ENCODE peak calls at places on chromosomes 1 and 21, in eight cellular contexts. One of them, this sample, is unnamed.

GRCh38 chr1:9261496-9261895 is 26.9 kb downstream of the H6PD start:
- DNase-seq in vagina: no peak
- DNase-seq in activated naive CD4-positive, alpha-beta T cell: no peak
- DNase-seq in left colon: no peak
- DNase-seq in C1 segment of cervical spinal cord: no peak
- DNase-seq in endothelial cell: no peak
- DNase-seq in HCT116: no peak
- DNase-seq in NCI-H345: no peak
- DNase-seq in this sample: no peak

GRCh38 chr1:18917071-18917799 is 14.9 kb upstream of the ALDH4A1 start:
- DNase-seq in endothelial cell: no peak
- DNase-seq in vagina: no peak
- DNase-seq in NCI-H345: no peak
- DNase-seq in left colon: no peak
- DNase-seq in HCT116: no peak
- DNase-seq in activated naive CD4-positive, alpha-beta T cell: no peak
- DNase-seq in C1 segment of cervical spinal cord: no peak
- DNase-seq in this sample: no peak

GRCh38 chr1:229341811-229342304 is 989 bp downstream of the CCSAP start:
- DNase-seq in HCT116: no peak
- DNase-seq in endothelial cell: no peak
- DNase-seq in C1 segment of cervical spinal cord: peak; percentile 52
- DNase-seq in vagina: no peak
- DNase-seq in activated naive CD4-positive, alpha-beta T cell: no peak
- DNase-seq in NCI-H345: peak; percentile 59
- DNase-seq in left colon: no peak
- DNase-seq in this sample: no peak

GRCh38 chr21:15233611-15234010 is 168.8 kb upstream of the NRIP1 start:
- DNase-seq in endothelial cell: no peak
- DNase-seq in HCT116: no peak
- DNase-seq in C1 segment of cervical spinal cord: no peak
- DNase-seq in left colon: no peak
- DNase-seq in activated naive CD4-positive, alpha-beta T cell: no peak
- DNase-seq in vagina: no peak
- DNase-seq in NCI-H345: no peak
- DNase-seq in this sample: no peak

GRCh38 chr1:238370600-238370999 is 479.9 kb upstream of the ZP4 start:
- DNase-seq in HCT116: no peak
- DNase-seq in C1 segment of cervical spinal cord: no peak
- DNase-seq in NCI-H345: no peak
- DNase-seq in endothelial cell: no peak
- DNase-seq in activated naive CD4-positive, alpha-beta T cell: no peak
- DNase-seq in vagina: no peak
- DNase-seq in left colon: no peak
- DNase-seq in this sample: no peak

GRCh38 chr21:34639882-34640788 is 25.2 kb upstream of the RCAN1 start:
- DNase-seq in NCI-H345: no peak
- DNase-seq in C1 segment of cervical spinal cord: no peak
- DNase-seq in activated naive CD4-positive, alpha-beta T cell: no peak
- DNase-seq in left colon: no peak
- DNase-seq in endothelial cell: no peak
- DNase-seq in HCT116: no peak
- DNase-seq in vagina: peak; percentile 52
- DNase-seq in this sample: no peak

GRCh38 chr1:50343323-50343722 is 79.9 kb downstream of the DMRTA2 start:
- DNase-seq in vagina: no peak
- DNase-seq in NCI-H345: peak; percentile 92
- DNase-seq in activated naive CD4-positive, alpha-beta T cell: no peak
- DNase-seq in C1 segment of cervical spinal cord: no peak
- DNase-seq in endothelial cell: no peak
- DNase-seq in HCT116: no peak
- DNase-seq in left colon: no peak
- DNase-seq in this sample: no peak

GRCh38 chr21:17673261-17674020 is 60.7 kb upstream of the BTG3 start:
- DNase-seq in vagina: no peak
- DNase-seq in activated naive CD4-positive, alpha-beta T cell: no peak
- DNase-seq in NCI-H345: no peak
- DNase-seq in left colon: no peak
- DNase-seq in HCT116: no peak
- DNase-seq in endothelial cell: no peak
- DNase-seq in C1 segment of cervical spinal cord: no peak
- DNase-seq in this sample: no peak

GRCh38 chr21:25501996-25502665 is 105.2 kb downstream of the MRPL39 start:
- DNase-seq in vagina: no peak
- DNase-seq in NCI-H345: no peak
- DNase-seq in left colon: no peak
- DNase-seq in endothelial cell: no peak
- DNase-seq in activated naive CD4-positive, alpha-beta T cell: peak; percentile 3
- DNase-seq in C1 segment of cervical spinal cord: no peak
- DNase-seq in HCT116: no peak
- DNase-seq in this sample: no peak

GRCh38 chr1:230495891-230496385 is 69.8 kb upstream of the PGBD5 start:
- DNase-seq in activated naive CD4-positive, alpha-beta T cell: no peak
- DNase-seq in endothelial cell: no peak
- DNase-seq in C1 segment of cervical spinal cord: no peak
- DNase-seq in vagina: no peak
- DNase-seq in NCI-H345: no peak
- DNase-seq in HCT116: no peak
- DNase-seq in left colon: no peak
- DNase-seq in this sample: no peak

GRCh38 chr1:40806724-40807675 is 23.4 kb downstream of the KCNQ4 start:
- DNase-seq in C1 segment of cervical spinal cord: no peak
- DNase-seq in NCI-H345: no peak
- DNase-seq in HCT116: no peak
- DNase-seq in vagina: no peak
- DNase-seq in activated naive CD4-positive, alpha-beta T cell: no peak
- DNase-seq in left colon: no peak
- DNase-seq in endothelial cell: no peak
- DNase-seq in this sample: no peak

GRCh38 chr21:44441041-44441400 is 14.3 kb upstream of the LRRC3 start:
- DNase-seq in vagina: no peak
- DNase-seq in NCI-H345: no peak
- DNase-seq in HCT116: no peak
- DNase-seq in C1 segment of cervical spinal cord: no peak
- DNase-seq in endothelial cell: no peak
- DNase-seq in left colon: no peak
- DNase-seq in activated naive CD4-positive, alpha-beta T cell: no peak
- DNase-seq in this sample: no peak

GRCh38 chr21:44052830-44053226 is 40.7 kb downstream of the TRAPPC10 start:
- DNase-seq in NCI-H345: no peak
- DNase-seq in vagina: no peak
- DNase-seq in endothelial cell: no peak
- DNase-seq in activated naive CD4-positive, alpha-beta T cell: no peak
- DNase-seq in HCT116: no peak
- DNase-seq in left colon: no peak
- DNase-seq in C1 segment of cervical spinal cord: no peak
- DNase-seq in this sample: no peak

GRCh38 chr1:16076003-16076870 is 2.8 kb upstream of the FAM131C start:
- DNase-seq in left colon: no peak
- DNase-seq in vagina: no peak
- DNase-seq in NCI-H345: no peak
- DNase-seq in C1 segment of cervical spinal cord: no peak
- DNase-seq in HCT116: peak; percentile 82
- DNase-seq in activated naive CD4-positive, alpha-beta T cell: no peak
- DNase-seq in endothelial cell: no peak
- DNase-seq in this sample: no peak

GRCh38 chr1:153977250-153978240 is at the start of gene JTB:
- DNase-seq in C1 segment of cervical spinal cord: peak; percentile 83
- DNase-seq in endothelial cell: peak; percentile 81
- DNase-seq in left colon: peak; percentile 92
- DNase-seq in HCT116: no peak
- DNase-seq in vagina: no peak
- DNase-seq in activated naive CD4-positive, alpha-beta T cell: peak; percentile 64
- DNase-seq in NCI-H345: peak; percentile 97
- DNase-seq in this sample: peak; percentile 88

GRCh38 chr1:171110485-171111340 is 20.0 kb downstream of the FMO3 start:
- DNase-seq in C1 segment of cervical spinal cord: no peak
- DNase-seq in HCT116: no peak
- DNase-seq in vagina: no peak
- DNase-seq in activated naive CD4-positive, alpha-beta T cell: no peak
- DNase-seq in NCI-H345: no peak
- DNase-seq in left colon: no peak
- DNase-seq in endothelial cell: no peak
- DNase-seq in this sample: no peak

This sample was measured in frontal cortex.